ENCODE peak calls at places on chromosomes 1 and 21, in six cellular contexts. K, E, O, I, N and F are unnamed samples.

GRCh38 chr1:46333300-46334029 is 7.1 kb upstream of the NSUN4 start:
- DNase-seq in K (no peak), E (peak; percentile 63), O (peak; percentile 83), I (no peak), N (no peak), F (peak; percentile 48)

GRCh38 chr1:230186874-230187273 is 119.8 kb downstream of the GALNT2 start:
- DNase-seq in K (no peak), E (no peak), O (no peak), I (no peak), N (no peak), F (no peak)

GRCh38 chr1:94646151-94646643 is 104.6 kb upstream of the F3 start:
- DNase-seq in K (no peak), E (no peak), O (no peak), I (no peak), N (no peak), F (no peak)

GRCh38 chr1:34500451-34500850 is 254.4 kb upstream of the GJB5 start:
- DNase-seq in K (no peak), E (no peak), O (no peak), I (no peak), N (no peak), F (peak; percentile 34)

GRCh38 chr1:11955221-11955620 is 20.7 kb downstream of the PLOD1 start:
- DNase-seq in K (no peak), E (no peak), O (no peak), I (no peak), N (no peak), F (no peak)

GRCh38 chr1:93207211-93207610 is 26.7 kb downstream of the CCDC18 start:
- DNase-seq in K (no peak), E (no peak), O (no peak), I (no peak), N (no peak), F (no peak)

GRCh38 chr1:93190432-93190831 is 9.9 kb downstream of the CCDC18 start:
- DNase-seq in K (no peak), E (no peak), O (no peak), I (no peak), N (no peak), F (no peak)

GRCh38 chr21:44658913-44659595 is 1.3 kb downstream of the KRTAP12-3 start:
- DNase-seq in K (no peak), E (no peak), O (no peak), I (no peak), N (no peak), F (no peak)

GRCh38 chr1:10678852-10679251 is 117.6 kb downstream of the CASZ1 start:
- DNase-seq in K (no peak), E (no peak), O (peak; percentile 97), I (no peak), N (no peak), F (no peak)

GRCh38 chr1:177328251-177328650 is 157.5 kb downstream of the BRINP2 start:
- DNase-seq in K (no peak), E (no peak), O (no peak), I (no peak), N (no peak), F (no peak)

GRCh38 chr21:32424674-32425073 is 12.2 kb downstream of the EVA1C start:
- DNase-seq in K (no peak), E (no peak), O (no peak), I (no peak), N (no peak), F (no peak)

GRCh38 chr1:197360068-197360467 is 92.0 kb downstream of the CRB1 start:
- DNase-seq in K (no peak), E (no peak), O (no peak), I (no peak), N (no peak), F (no peak)

GRCh38 chr1:65174585-65174984 is 26.6 kb downstream of the AK4 start:
- DNase-seq in K (no peak), E (no peak), O (peak; percentile 88), I (no peak), N (no peak), F (peak; percentile 53)

GRCh38 chr1:1630191-1630964 is 1.6 kb upstream of the MMP23B start:
- DNase-seq in K (peak; percentile 88), E (peak; percentile 87), O (peak; percentile 98), I (peak; percentile 92), N (peak; percentile 98), F (peak; percentile 100)

GRCh38 chr1:51708911-51709760 is 92.2 kb downstream of the OSBPL9 start:
- DNase-seq in K (no peak), E (no peak), O (no peak), I (no peak), N (no peak), F (no peak)

GRCh38 chr1:156126701-156127534 is 12.4 kb downstream of the LMNA start:
- DNase-seq in K (no peak), E (peak; percentile 89), O (no peak), I (peak; percentile 69), N (no peak), F (peak; percentile 69)

GRCh38 chr1:21182181-21182711 is 5.5 kb upstream of the EIF4G3 start:
- DNase-seq in K (no peak), E (no peak), O (no peak), I (no peak), N (no peak), F (no peak)

GRCh38 chr1:3618904-3619671 is 5.7 kb upstream of the TPRG1L start:
- DNase-seq in K (peak; percentile 54), E (peak; percentile 61), O (peak; percentile 79), I (peak; percentile 68), N (peak; percentile 73), F (peak; percentile 81)

GRCh38 chr1:25255711-25256577 is 8.7 kb upstream of the RSRP1 start:
- DNase-seq in K (no peak), E (no peak), O (no peak), I (no peak), N (peak; percentile 25), F (no peak)

GRCh38 chr1:227779021-227779441 is 36.4 kb upstream of the PRSS38 start:
- DNase-seq in K (no peak), E (no peak), O (no peak), I (no peak), N (no peak), F (no peak)

GRCh38 chr1:22247527-22248218 is 104.8 kb upstream of the WNT4 start:
- DNase-seq in K (no peak), E (no peak), O (no peak), I (no peak), N (no peak), F (no peak)

GRCh38 chr21:44304846-44305245 is 5.0 kb downstream of the PFKL start:
- DNase-seq in K (peak; percentile 18), E (no peak), O (peak; percentile 89), I (peak; percentile 32), N (peak; percentile 72), F (peak; percentile 61)

GRCh38 chr1:218349365-218350021 is 4.4 kb downstream of the TGFB2 start:
- DNase-seq in K (no peak), E (no peak), O (no peak), I (no peak), N (no peak), F (no peak)

GRCh38 chr1:224090116-224090515 is 23.8 kb upstream of the FBXO28 start:
- DNase-seq in K (no peak), E (no peak), O (no peak), I (no peak), N (no peak), F (no peak)

GRCh38 chr1:180953791-180954721 is 41.4 kb downstream of the KIAA1614 start:
- DNase-seq in K (no peak), E (peak; percentile 53), O (no peak), I (peak; percentile 38), N (peak; percentile 38), F (peak; percentile 83)

GRCh38 chr1:243490748-243491686 is 235.2 kb downstream of the SDCCAG8 start:
- DNase-seq in K (no peak), E (no peak), O (no peak), I (no peak), N (no peak), F (no peak)

GRCh38 chr1:14184346-14184963 is 414.0 kb upstream of the KAZN start:
- DNase-seq in K (no peak), E (no peak), O (no peak), I (no peak), N (no peak), F (no peak)

GRCh38 chr1:160104520-160104885 is 6.1 kb upstream of the IGSF8 start:
- DNase-seq in K (no peak), E (no peak), O (no peak), I (no peak), N (no peak), F (no peak)

GRCh38 chr1:57165546-57165945 is 199.7 kb upstream of the C8B start:
- DNase-seq in K (no peak), E (no peak), O (no peak), I (no peak), N (no peak), F (no peak)

GRCh38 chr1:161792740-161793139 is 26.6 kb downstream of the ATF6 start:
- DNase-seq in K (peak; percentile 68), E (no peak), O (peak; percentile 71), I (no peak), N (no peak), F (peak; percentile 47)

GRCh38 chr1:53172751-53173498 is 23.7 kb upstream of the CPT2 start:
- DNase-seq in K (no peak), E (peak; percentile 17), O (peak; percentile 88), I (no peak), N (peak; percentile 34), F (peak; percentile 59)